ENCODE peak calls at places on chromosomes 2 and 18, in nine cellular contexts. One of them, this sample, is unnamed. For H3K36me3, the result is how much of the 10 kb centered on the place peaks cover.

GRCh38 chr2:145431181-145431951 is 911.4 kb upstream of the ZEB2 start:
- DNase-seq in Peyer's patch: no peak
- DNase-seq in right lobe of liver: no peak
- DNase-seq in thyroid gland: peak
- DNase-seq in heart left ventricle: no peak
- DNase-seq in tibial nerve: no peak
- DNase-seq in spleen: no peak
- DNase-seq in sigmoid colon: no peak
- DNase-seq in esophagus muscularis mucosa: no peak
- DNase-seq in this sample: no peak

GRCh38 chr2:23256643-23257042 is 128.3 kb upstream of the KLHL29 start:
- DNase-seq in Peyer's patch: no peak
- DNase-seq in right lobe of liver: no peak
- DNase-seq in thyroid gland: no peak
- DNase-seq in heart left ventricle: no peak
- DNase-seq in tibial nerve: no peak
- DNase-seq in spleen: no peak
- DNase-seq in sigmoid colon: no peak
- DNase-seq in esophagus muscularis mucosa: no peak
- DNase-seq in this sample: no peak

GRCh38 chr2:132824716-132825115 is 154.7 kb upstream of the LYPD1 start:
- DNase-seq in Peyer's patch: no peak
- DNase-seq in right lobe of liver: no peak
- DNase-seq in thyroid gland: no peak
- DNase-seq in heart left ventricle: no peak
- DNase-seq in tibial nerve: no peak
- DNase-seq in spleen: no peak
- DNase-seq in sigmoid colon: no peak
- DNase-seq in esophagus muscularis mucosa: no peak
- DNase-seq in this sample: no peak

GRCh38 chr2:133338224-133338623 is 230.0 kb downstream of the NCKAP5 start:
- DNase-seq in Peyer's patch: no peak
- DNase-seq in right lobe of liver: no peak
- DNase-seq in thyroid gland: no peak
- DNase-seq in heart left ventricle: no peak
- DNase-seq in tibial nerve: no peak
- DNase-seq in spleen: no peak
- DNase-seq in sigmoid colon: no peak
- DNase-seq in esophagus muscularis mucosa: no peak
- DNase-seq in this sample: no peak

GRCh38 chr2:151238527-151239487 is 22.9 kb downstream of the RBM43 start:
- DNase-seq in Peyer's patch: no peak
- DNase-seq in right lobe of liver: no peak
- DNase-seq in thyroid gland: peak
- DNase-seq in heart left ventricle: no peak
- DNase-seq in tibial nerve: peak
- DNase-seq in spleen: no peak
- DNase-seq in sigmoid colon: peak
- DNase-seq in esophagus muscularis mucosa: no peak
- DNase-seq in this sample: peak

GRCh38 chr2:173184031-173185004 is 108.7 kb downstream of the MAP3K20 start:
- DNase-seq in Peyer's patch: no peak
- DNase-seq in right lobe of liver: no peak
- DNase-seq in thyroid gland: peak
- DNase-seq in heart left ventricle: no peak
- DNase-seq in tibial nerve: peak
- DNase-seq in spleen: no peak
- DNase-seq in sigmoid colon: peak
- DNase-seq in esophagus muscularis mucosa: no peak
- DNase-seq in this sample: no peak

GRCh38 chr18:62992877-62993365 is 277.6 kb downstream of the PHLPP1 start:
- DNase-seq in Peyer's patch: no peak
- DNase-seq in right lobe of liver: no peak
- DNase-seq in thyroid gland: no peak
- DNase-seq in heart left ventricle: no peak
- DNase-seq in tibial nerve: no peak
- DNase-seq in spleen: peak
- DNase-seq in sigmoid colon: no peak
- DNase-seq in esophagus muscularis mucosa: no peak
- DNase-seq in this sample: no peak

GRCh38 chr2:96423866-96424265 is 81.3 kb downstream of the NEURL3 start:
- DNase-seq in Peyer's patch: no peak
- DNase-seq in right lobe of liver: no peak
- DNase-seq in thyroid gland: no peak
- DNase-seq in heart left ventricle: no peak
- DNase-seq in tibial nerve: no peak
- DNase-seq in spleen: no peak
- DNase-seq in sigmoid colon: no peak
- DNase-seq in esophagus muscularis mucosa: no peak
- DNase-seq in this sample: no peak

GRCh38 chr2:21821697-21822227 is 698.0 kb downstream of the TDRD15 start:
- DNase-seq in Peyer's patch: no peak
- DNase-seq in right lobe of liver: no peak
- DNase-seq in thyroid gland: no peak
- DNase-seq in heart left ventricle: no peak
- DNase-seq in tibial nerve: no peak
- DNase-seq in spleen: no peak
- DNase-seq in sigmoid colon: no peak
- DNase-seq in esophagus muscularis mucosa: no peak
- DNase-seq in this sample: no peak

GRCh38 chr2:195535911-195536522 is 121.0 kb upstream of the SLC39A10 start:
- DNase-seq in Peyer's patch: no peak
- DNase-seq in right lobe of liver: peak
- DNase-seq in thyroid gland: peak
- DNase-seq in heart left ventricle: peak
- DNase-seq in tibial nerve: no peak
- DNase-seq in spleen: peak
- DNase-seq in sigmoid colon: no peak
- DNase-seq in esophagus muscularis mucosa: no peak
- DNase-seq in this sample: peak

GRCh38 chr18:34787931-34788532 is 77.9 kb downstream of the DTNA start:
- DNase-seq in Peyer's patch: no peak
- DNase-seq in right lobe of liver: no peak
- DNase-seq in thyroid gland: peak
- DNase-seq in heart left ventricle: no peak
- DNase-seq in tibial nerve: no peak
- DNase-seq in spleen: no peak
- DNase-seq in sigmoid colon: no peak
- DNase-seq in esophagus muscularis mucosa: no peak
- DNase-seq in this sample: peak

GRCh38 chr2:84942166-84942565 is 28.8 kb upstream of the KCMF1 start:
- DNase-seq in Peyer's patch: no peak
- DNase-seq in right lobe of liver: no peak
- DNase-seq in thyroid gland: no peak
- DNase-seq in heart left ventricle: no peak
- DNase-seq in tibial nerve: no peak
- DNase-seq in spleen: peak
- DNase-seq in sigmoid colon: no peak
- DNase-seq in esophagus muscularis mucosa: no peak
- DNase-seq in this sample: no peak

GRCh38 chr2:84947010-84947593 is 23.9 kb upstream of the KCMF1 start:
- DNase-seq in Peyer's patch: no peak
- DNase-seq in right lobe of liver: no peak
- DNase-seq in thyroid gland: no peak
- DNase-seq in heart left ventricle: no peak
- DNase-seq in tibial nerve: no peak
- DNase-seq in spleen: no peak
- DNase-seq in sigmoid colon: no peak
- DNase-seq in esophagus muscularis mucosa: no peak
- DNase-seq in this sample: no peak

GRCh38 chr2:84942964-84943421 is 28.0 kb upstream of the KCMF1 start:
- DNase-seq in Peyer's patch: no peak
- DNase-seq in right lobe of liver: no peak
- DNase-seq in thyroid gland: no peak
- DNase-seq in heart left ventricle: no peak
- DNase-seq in tibial nerve: no peak
- DNase-seq in spleen: no peak
- DNase-seq in sigmoid colon: peak
- DNase-seq in esophagus muscularis mucosa: no peak
- DNase-seq in this sample: no peak

GRCh38 chr2:84944257-84944909 is 26.6 kb upstream of the KCMF1 start:
- DNase-seq in Peyer's patch: no peak
- DNase-seq in right lobe of liver: no peak
- DNase-seq in thyroid gland: no peak
- DNase-seq in heart left ventricle: no peak
- DNase-seq in tibial nerve: no peak
- DNase-seq in spleen: no peak
- DNase-seq in sigmoid colon: no peak
- DNase-seq in esophagus muscularis mucosa: no peak
- DNase-seq in this sample: no peak

GRCh38 chr2:84946204-84947009 is 24.6 kb upstream of the KCMF1 start:
- DNase-seq in Peyer's patch: peak
- DNase-seq in right lobe of liver: no peak
- DNase-seq in thyroid gland: no peak
- DNase-seq in heart left ventricle: no peak
- DNase-seq in tibial nerve: no peak
- DNase-seq in spleen: peak
- DNase-seq in sigmoid colon: no peak
- DNase-seq in esophagus muscularis mucosa: no peak
- DNase-seq in this sample: no peak
- TF ChIP-seq POLR2A in Peyer's patch: peak
- TF ChIP-seq POLR2A in right lobe of liver: no peak
- TF ChIP-seq POLR2A in thyroid gland: no peak
- TF ChIP-seq POLR2A in heart left ventricle: no peak
- TF ChIP-seq POLR2A in tibial nerve: no peak
- TF ChIP-seq POLR2A in spleen: no peak
- TF ChIP-seq POLR2A in sigmoid colon: no peak
- TF ChIP-seq POLR2A in esophagus muscularis mucosa: no peak
- TF ChIP-seq POLR2A in this sample: no peak

DNA sequence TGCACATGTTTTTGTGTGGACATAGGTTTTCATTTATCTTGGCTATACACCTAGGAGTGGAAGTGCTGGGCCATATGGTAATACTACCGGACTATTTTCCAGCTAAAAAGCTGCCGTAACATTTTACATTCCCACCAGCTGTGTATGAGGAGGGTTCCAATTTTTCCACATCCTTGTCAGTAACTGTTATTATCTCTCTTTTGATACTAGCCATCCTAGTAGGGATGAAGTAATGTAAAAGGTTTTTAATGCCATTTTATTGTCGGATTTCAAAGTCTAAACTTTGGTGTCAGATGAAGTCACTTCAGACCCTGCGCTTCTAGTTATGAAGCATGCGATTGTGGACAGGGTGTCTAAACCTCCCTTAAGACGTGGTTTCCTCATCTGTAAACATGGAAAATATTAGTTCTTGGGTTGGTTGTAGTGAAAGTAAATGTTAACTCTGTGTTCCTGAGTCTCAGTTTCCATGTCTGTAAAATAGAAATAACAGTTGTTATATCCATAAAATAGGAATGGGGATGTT is 4.6 kb downstream of the DGKD start:
- DNase-seq in Peyer's patch: no peak
- DNase-seq in right lobe of liver: no peak
- DNase-seq in thyroid gland: no peak
- DNase-seq in heart left ventricle: no peak
- DNase-seq in tibial nerve: no peak
- DNase-seq in spleen: no peak
- DNase-seq in sigmoid colon: no peak
- DNase-seq in esophagus muscularis mucosa: no peak
- DNase-seq in this sample: no peak
- H3K36me3 ChIP-seq in Peyer's patch: under half
- H3K36me3 ChIP-seq in right lobe of liver: under half
- H3K36me3 ChIP-seq in thyroid gland: under half
- H3K36me3 ChIP-seq in heart left ventricle: under half
- H3K36me3 ChIP-seq in tibial nerve: under half
- H3K36me3 ChIP-seq in spleen: under half
- H3K36me3 ChIP-seq in sigmoid colon: under half
- H3K36me3 ChIP-seq in esophagus muscularis mucosa: under half
- H3K36me3 ChIP-seq in this sample: under half

GRCh38 chr2:50143822-50144575 is 887.9 kb downstream of the NRXN1 start:
- DNase-seq in Peyer's patch: no peak
- DNase-seq in right lobe of liver: no peak
- DNase-seq in thyroid gland: no peak
- DNase-seq in heart left ventricle: no peak
- DNase-seq in tibial nerve: no peak
- DNase-seq in spleen: no peak
- DNase-seq in sigmoid colon: no peak
- DNase-seq in esophagus muscularis mucosa: no peak
- DNase-seq in this sample: peak

DNA sequence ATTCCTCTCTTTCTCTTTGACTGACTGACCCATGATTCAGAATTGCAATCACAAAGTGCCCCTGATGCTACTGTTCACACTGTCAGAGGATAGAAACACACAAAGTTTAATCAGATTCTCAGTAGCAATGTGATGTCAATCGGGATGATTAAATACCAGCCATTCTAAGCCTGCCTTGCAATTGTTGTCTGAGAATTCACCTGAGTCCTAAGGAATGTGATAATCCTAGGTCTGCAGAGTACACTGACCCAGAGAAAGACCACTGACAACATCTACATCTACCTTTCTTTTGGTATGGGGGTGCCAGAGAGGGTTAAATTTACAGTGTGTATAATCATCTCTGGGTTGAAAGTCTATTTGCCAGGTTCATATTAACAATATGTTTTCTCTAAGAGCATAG is 883.3 kb downstream of the NRXN1 start:
- DNase-seq in Peyer's patch: no peak
- DNase-seq in right lobe of liver: no peak
- DNase-seq in thyroid gland: no peak
- DNase-seq in heart left ventricle: no peak
- DNase-seq in tibial nerve: no peak
- DNase-seq in spleen: no peak
- DNase-seq in sigmoid colon: no peak
- DNase-seq in esophagus muscularis mucosa: no peak
- DNase-seq in this sample: no peak
- H3K4me3 ChIP-seq in Peyer's patch: no peak
- H3K4me3 ChIP-seq in right lobe of liver: no peak
- H3K4me3 ChIP-seq in thyroid gland: no peak
- H3K4me3 ChIP-seq in heart left ventricle: no peak
- H3K4me3 ChIP-seq in tibial nerve: no peak
- H3K4me3 ChIP-seq in spleen: no peak
- H3K4me3 ChIP-seq in sigmoid colon: no peak
- H3K4me3 ChIP-seq in esophagus muscularis mucosa: no peak
- H3K4me3 ChIP-seq in this sample: no peak

DNA sequence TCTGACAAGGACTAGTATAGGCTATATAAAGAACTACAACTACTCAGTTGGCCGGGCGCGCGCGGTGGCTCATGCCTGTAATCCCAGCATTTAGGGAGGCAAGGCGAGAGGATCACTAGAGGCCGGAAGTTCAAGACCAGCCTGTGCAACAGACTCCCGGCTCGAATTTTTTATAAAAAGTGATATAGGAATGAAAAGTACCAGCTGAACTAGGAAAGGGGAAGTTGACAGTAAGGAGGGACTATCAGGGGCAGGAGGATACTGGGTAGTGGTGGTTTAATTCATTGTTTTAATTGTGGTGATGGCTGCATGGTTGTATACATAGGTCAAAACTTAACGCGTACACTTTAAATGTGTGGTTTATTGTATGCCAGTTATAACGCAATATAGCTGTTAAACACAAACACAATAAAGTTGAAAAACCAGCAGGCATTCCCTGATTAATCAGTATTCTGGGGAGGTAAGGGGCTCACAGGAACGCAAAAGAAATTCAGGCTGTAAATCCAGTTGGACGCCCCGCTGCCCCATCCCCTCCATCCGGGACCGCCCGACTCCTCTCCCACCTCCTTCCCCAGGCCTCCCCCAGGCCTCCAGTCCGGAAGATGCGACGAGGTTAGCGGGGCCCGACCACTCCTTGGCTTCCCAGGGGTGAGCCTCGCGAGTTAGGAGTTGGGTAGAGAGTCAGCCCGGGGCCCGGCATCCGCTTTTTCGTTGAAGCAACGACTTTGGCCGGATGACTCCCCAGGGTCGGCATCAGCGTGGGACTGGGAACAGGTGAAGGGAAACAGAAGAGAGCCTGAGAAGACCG is 746 bp upstream of the POLR1B start:
- DNase-seq in Peyer's patch: peak
- DNase-seq in right lobe of liver: no peak
- DNase-seq in thyroid gland: peak
- DNase-seq in heart left ventricle: peak
- DNase-seq in tibial nerve: peak
- DNase-seq in spleen: peak
- DNase-seq in sigmoid colon: peak
- DNase-seq in esophagus muscularis mucosa: peak
- DNase-seq in this sample: peak
- TF ChIP-seq POLR2A in Peyer's patch: peak
- TF ChIP-seq POLR2A in right lobe of liver: no peak
- TF ChIP-seq POLR2A in thyroid gland: no peak
- TF ChIP-seq POLR2A in heart left ventricle: no peak
- TF ChIP-seq POLR2A in tibial nerve: no peak
- TF ChIP-seq POLR2A in spleen: no peak
- TF ChIP-seq POLR2A in sigmoid colon: peak
- TF ChIP-seq POLR2A in esophagus muscularis mucosa: no peak
- TF ChIP-seq POLR2A in this sample: no peak